ENCODE peak calls at places on chromosomes 11 and 22, in six cellular contexts. X, L, G, H, C and N are unnamed samples.

GRCh38 chr11:101864098-101864497 is 50.7 kb upstream of the CEP126 start:
- DNase-seq in X (no peak), L (no peak), G (no peak), H (no peak), C (no peak), N (no peak)

GRCh38 chr11:27183672-27184457 is 143.2 kb downstream of the BBOX1 start:
- DNase-seq in X (peak; percentile 53), L (peak; percentile 85), G (peak; percentile 74), H (no peak), C (no peak), N (peak; percentile 38)

GRCh38 chr11:20065040-20065805 is 95.1 kb downstream of the DBX1 start:
- DNase-seq in X (no peak), L (no peak), G (no peak), H (no peak), C (no peak), N (no peak)

GRCh38 chr22:37571258-37571991 is 8.5 kb downstream of the LGALS2 start:
- DNase-seq in X (no peak), L (peak; percentile 41), G (no peak), H (no peak), C (no peak), N (no peak)

GRCh38 chr22:37781434-37782059 is 26.2 kb upstream of the GCAT start:
- DNase-seq in X (no peak), L (peak; percentile 42), G (peak; percentile 38), H (no peak), C (no peak), N (no peak)

GRCh38 chr11:102469196-102469821 is 16.7 kb upstream of the TMEM123 start:
- DNase-seq in X (no peak), L (peak; percentile 62), G (peak; percentile 56), H (no peak), C (no peak), N (no peak)

GRCh38 chr11:69934861-69935494 is 115.8 kb upstream of the FGF3 start:
- DNase-seq in X (peak; percentile 44), L (no peak), G (no peak), H (no peak), C (peak; percentile 53), N (no peak)

GRCh38 chr11:134888821-134889220 is 476.8 kb upstream of the B3GAT1 start:
- DNase-seq in X (no peak), L (no peak), G (no peak), H (no peak), C (no peak), N (no peak)

GRCh38 chr11:107017104-107017432 is 1.2 kb downstream of the GUCY1A2 start:
- DNase-seq in X (no peak), L (peak; percentile 10), G (no peak), H (no peak), C (no peak), N (no peak)

GRCh38 chr11:107018902-107019493 is 722 bp upstream of the GUCY1A2 start:
- DNase-seq in X (peak; percentile 77), L (peak; percentile 75), G (peak; percentile 67), H (no peak), C (peak; percentile 77), N (no peak)

GRCh38 chr11:107014871-107015270 is 3.4 kb downstream of the GUCY1A2 start:
- DNase-seq in X (no peak), L (peak; percentile 7), G (peak; percentile 55), H (no peak), C (no peak), N (no peak)

GRCh38 chr11:107018274-107018901 is at the start of gene GUCY1A2:
- DNase-seq in X (no peak), L (peak; percentile 6), G (no peak), H (no peak), C (no peak), N (no peak)

DNA sequence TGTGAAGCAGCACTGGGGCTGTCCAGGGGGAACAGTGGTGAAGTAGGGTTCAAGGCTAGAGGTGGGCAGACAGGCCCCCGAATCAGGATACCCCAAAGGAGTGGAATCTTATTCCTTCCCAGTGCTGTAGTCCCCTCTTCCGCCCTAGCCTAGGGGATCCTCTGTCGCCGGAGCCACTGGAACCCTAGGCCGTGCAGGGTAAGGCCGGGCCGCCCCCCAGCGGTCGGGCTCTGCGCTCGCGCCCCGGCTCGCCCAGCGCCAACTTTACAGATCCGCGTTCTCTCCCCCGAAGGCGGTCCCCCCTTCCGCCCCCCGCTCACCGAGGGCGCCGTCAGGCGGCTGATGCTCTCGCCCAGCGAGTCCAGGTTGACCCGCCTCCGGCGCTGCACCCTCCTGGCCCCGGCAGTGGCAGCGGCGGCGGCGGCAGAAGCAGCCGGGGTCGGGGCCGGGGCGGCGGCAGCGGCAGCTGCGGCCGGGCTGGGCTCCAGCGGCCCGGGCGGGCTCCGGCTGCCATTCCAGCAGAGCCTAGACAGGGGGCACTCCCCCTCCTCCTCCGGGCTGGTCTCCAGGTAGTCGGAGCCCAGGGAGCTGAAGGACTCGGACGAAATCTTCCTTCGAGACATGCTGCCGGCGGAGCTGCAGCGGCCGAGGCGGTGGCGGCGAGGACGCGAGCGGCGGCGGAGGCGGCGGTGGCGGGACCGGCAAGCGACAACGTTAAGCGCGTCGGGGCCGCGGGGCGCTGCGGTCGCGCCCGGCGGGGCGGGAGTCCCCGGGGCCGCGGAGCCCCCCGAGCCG is 646 bp downstream of the GUCY1A2 start:
- DNase-seq in X (no peak), L (peak; percentile 51), G (peak; percentile 27), H (no peak), C (peak; percentile 67), N (no peak)
- TF ChIP-seq CTCF in X (peak; percentile 52), L (peak; percentile 38), G (peak; percentile 34), H (peak; percentile 32), C (peak; percentile 44), N (peak; percentile 58)

GRCh38 chr11:33375688-33376311 is 118.6 kb downstream of the HIPK3 start:
- DNase-seq in X (no peak), L (peak; percentile 45), G (peak; percentile 17), H (no peak), C (no peak), N (no peak)
- H3K4me3 ChIP-seq in X (peak within 1 kb of the TSS; percentile 65), L (peak within 1 kb of the TSS; percentile 65), G (peak within 1 kb of the TSS; percentile 52), H (peak within 1 kb of the TSS; percentile 70), C (peak within 1 kb of the TSS; percentile 33), N (peak within 1 kb of the TSS; percentile 65)

GRCh38 chr11:2883717-2884423 is 1.7 kb downstream of the CDKN1C start:
- DNase-seq in X (no peak), L (peak; percentile 67), G (no peak), H (no peak), C (no peak), N (no peak)

GRCh38 chr11:2886191-2886894 is 768 bp upstream of the CDKN1C start:
- DNase-seq in X (no peak), L (peak; percentile 48), G (peak; percentile 13), H (no peak), C (no peak), N (no peak)

GRCh38 chr11:2884424-2884815 is 1.2 kb downstream of the CDKN1C start:
- DNase-seq in X (no peak), L (peak; percentile 61), G (no peak), H (no peak), C (peak; percentile 74), N (no peak)

GRCh38 chr11:2885676-2886081 is at the start of gene CDKN1C:
- DNase-seq in X (peak; percentile 60), L (peak; percentile 94), G (peak; percentile 44), H (peak; percentile 61), C (peak; percentile 92), N (no peak)

GRCh38 chr11:2885017-2885675 is 429 bp downstream of the CDKN1C start:
- DNase-seq in X (no peak), L (peak; percentile 65), G (peak; percentile 16), H (no peak), C (peak; percentile 85), N (no peak)
- TF ChIP-seq CTCF in X (peak; percentile 13), L (no peak), G (no peak), H (peak; percentile 40), C (peak; percentile 40), N (no peak)

DNA sequence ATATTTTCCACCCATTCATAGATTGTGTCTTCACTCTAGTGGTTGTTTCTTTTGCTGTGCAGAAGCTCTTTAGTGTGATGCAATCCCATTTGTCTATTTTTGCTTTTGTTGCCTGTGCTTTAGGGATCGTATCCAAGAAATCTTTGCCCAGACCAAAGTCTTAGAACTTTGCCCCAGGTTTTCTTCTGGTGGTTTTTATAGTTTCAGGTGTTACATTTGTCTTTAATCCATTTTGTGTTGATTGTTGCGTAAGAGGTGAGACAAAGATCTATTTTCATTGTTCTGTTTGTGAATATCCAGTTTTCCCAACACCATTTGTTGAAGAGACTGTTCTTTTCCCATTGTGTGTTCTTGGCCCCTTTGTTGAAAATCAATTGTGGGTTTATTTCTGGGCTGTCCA is 6.4 kb downstream of the IL10RA start:
- DNase-seq in X (no peak), L (no peak), G (no peak), H (no peak), C (no peak), N (no peak)
- H3K4me3 ChIP-seq in X (no peak overlapping the region), L (no peak overlapping the region), G (no peak overlapping the region), H (no peak overlapping the region), C (no peak overlapping the region), N (no peak overlapping the region)

GRCh38 chr11:125929445-125930075 is 16.3 kb upstream of the VSIG10L2 start:
- DNase-seq in X (no peak), L (no peak), G (no peak), H (no peak), C (peak; percentile 58), N (no peak)
- TF ChIP-seq CTCF in X (no peak), L (no peak), G (no peak), H (no peak), C (no peak), N (no peak)

GRCh38 chr11:61007971-61008896 is 36.8 kb downstream of the CD6 start:
- DNase-seq in X (no peak), L (no peak), G (no peak), H (no peak), C (no peak), N (no peak)
- H3K4me3 ChIP-seq in X (peak overlapping the region; percentile 35), L (no peak overlapping the region), G (no peak overlapping the region), H (peak overlapping the region; percentile 57), C (peak overlapping the region; percentile 40), N (no peak overlapping the region)

DNA sequence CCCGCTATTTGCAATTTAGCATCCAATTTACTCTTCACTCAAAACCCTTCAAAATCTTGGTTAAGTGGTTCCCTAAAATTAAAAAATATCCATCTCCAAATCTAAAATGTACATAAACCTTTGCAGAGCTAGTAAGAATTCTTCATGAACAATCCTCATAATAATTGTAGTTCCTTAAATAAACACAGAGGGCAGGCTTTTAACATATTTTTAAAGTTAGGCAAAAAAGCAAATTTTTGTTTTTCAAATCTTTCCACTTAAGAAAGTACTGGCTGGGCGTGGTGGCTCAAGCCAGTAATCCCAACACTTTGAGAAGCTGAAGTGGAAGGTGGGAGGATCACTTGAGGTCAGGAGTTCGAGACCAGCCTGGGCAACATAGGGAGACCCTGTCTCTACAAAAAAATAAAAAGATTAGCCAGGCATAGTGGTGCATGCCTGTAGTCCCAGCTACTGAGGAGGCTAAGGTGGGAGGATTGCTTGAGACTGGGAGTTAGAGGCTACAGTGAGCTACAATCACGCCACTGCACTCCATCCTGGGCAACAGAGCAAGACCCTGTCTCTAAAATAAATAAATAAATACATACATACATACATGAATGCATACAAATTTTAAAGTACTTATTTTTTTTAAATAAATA is 25.1 kb upstream of the PLAAT3 start:
- DNase-seq in X (no peak), L (peak; percentile 64), G (peak; percentile 56), H (no peak), C (no peak), N (peak; percentile 14)
- TF ChIP-seq CTCF in X (peak; percentile 18), L (peak; percentile 22), G (peak; percentile 33), H (peak; percentile 51), C (peak; percentile 54), N (peak; percentile 24)

GRCh38 chr22:20916916-20917810 is at the start of gene CRKL:
- DNase-seq in X (peak; percentile 94), L (peak; percentile 98), G (peak; percentile 96), H (peak; percentile 88), C (peak; percentile 99), N (peak; percentile 85)
- H3K4me3 ChIP-seq in X (peak within 1 kb of the TSS; percentile 93), L (peak within 1 kb of the TSS; percentile 99), G (peak within 1 kb of the TSS; percentile 95), H (peak within 1 kb of the TSS; percentile 95), C (peak within 1 kb of the TSS; percentile 73), N (peak within 1 kb of the TSS; percentile 100)